ENCODE peak calls at places on chromosomes 12 and 14, in nine cellular contexts. One of them, this sample, is unnamed.

GRCh38 chr12:106871477-106871876 is 84.2 kb upstream of the TMEM263 start:
- DNase-seq in LoVo: no peak
- DNase-seq in choroid plexus epithelial cell: peak
- DNase-seq in H9: no peak
- DNase-seq in HT1080: peak
- DNase-seq in NCI-H1092: no peak
- DNase-seq in germinal center: no peak
- DNase-seq in GM18507: no peak
- DNase-seq in AG04450: no peak
- DNase-seq in this sample: peak

GRCh38 chr12:32151081-32151480 is 44.4 kb downstream of the BICD1 start:
- DNase-seq in HT1080: no peak
- DNase-seq in choroid plexus epithelial cell: peak
- DNase-seq in LoVo: no peak
- DNase-seq in GM18507: no peak
- DNase-seq in AG04450: no peak
- DNase-seq in NCI-H1092: no peak
- DNase-seq in H9: no peak
- DNase-seq in germinal center: no peak
- DNase-seq in this sample: no peak

GRCh38 chr14:91649930-91650329 is 82.0 kb downstream of the CATSPERB start:
- DNase-seq in HT1080: no peak
- DNase-seq in H9: no peak
- DNase-seq in LoVo: peak
- DNase-seq in germinal center: no peak
- DNase-seq in GM18507: peak
- DNase-seq in NCI-H1092: no peak
- DNase-seq in AG04450: no peak
- DNase-seq in choroid plexus epithelial cell: peak
- DNase-seq in this sample: peak

GRCh38 chr12:127509066-127509778 is 757.7 kb upstream of the TMEM132C start:
- DNase-seq in choroid plexus epithelial cell: peak
- DNase-seq in LoVo: no peak
- DNase-seq in GM18507: no peak
- DNase-seq in germinal center: no peak
- DNase-seq in HT1080: peak
- DNase-seq in NCI-H1092: no peak
- DNase-seq in AG04450: peak
- DNase-seq in H9: no peak
- DNase-seq in this sample: peak

GRCh38 chr12:98469108-98469507 is 46.3 kb upstream of the TMPO start:
- DNase-seq in germinal center: no peak
- DNase-seq in choroid plexus epithelial cell: no peak
- DNase-seq in AG04450: no peak
- DNase-seq in H9: no peak
- DNase-seq in NCI-H1092: no peak
- DNase-seq in HT1080: no peak
- DNase-seq in GM18507: no peak
- DNase-seq in LoVo: no peak
- DNase-seq in this sample: no peak

GRCh38 chr12:132480620-132481132 is 9.3 kb upstream of the FBRSL1 start:
- DNase-seq in germinal center: no peak
- DNase-seq in LoVo: no peak
- DNase-seq in GM18507: no peak
- DNase-seq in HT1080: no peak
- DNase-seq in NCI-H1092: no peak
- DNase-seq in choroid plexus epithelial cell: no peak
- DNase-seq in H9: no peak
- DNase-seq in AG04450: no peak
- DNase-seq in this sample: no peak

GRCh38 chr14:24920265-24921080 is 129.5 kb downstream of the STXBP6 start:
- DNase-seq in germinal center: no peak
- DNase-seq in GM18507: no peak
- DNase-seq in choroid plexus epithelial cell: no peak
- DNase-seq in HT1080: no peak
- DNase-seq in H9: no peak
- DNase-seq in AG04450: no peak
- DNase-seq in LoVo: no peak
- DNase-seq in NCI-H1092: no peak
- DNase-seq in this sample: no peak

GRCh38 chr12:13347241-13348043 is 150.9 kb downstream of the EMP1 start:
- DNase-seq in GM18507: no peak
- DNase-seq in AG04450: no peak
- DNase-seq in LoVo: no peak
- DNase-seq in NCI-H1092: no peak
- DNase-seq in H9: no peak
- DNase-seq in HT1080: peak
- DNase-seq in germinal center: no peak
- DNase-seq in choroid plexus epithelial cell: peak
- DNase-seq in this sample: peak

GRCh38 chr14:65167072-65167645 is 64.8 kb upstream of the MAX start:
- DNase-seq in H9: no peak
- DNase-seq in germinal center: no peak
- DNase-seq in GM18507: no peak
- DNase-seq in choroid plexus epithelial cell: peak
- DNase-seq in NCI-H1092: no peak
- DNase-seq in AG04450: no peak
- DNase-seq in LoVo: no peak
- DNase-seq in HT1080: no peak
- DNase-seq in this sample: no peak

GRCh38 chr12:132469423-132469822 is 20.5 kb upstream of the FBRSL1 start:
- DNase-seq in germinal center: no peak
- DNase-seq in HT1080: no peak
- DNase-seq in LoVo: no peak
- DNase-seq in NCI-H1092: no peak
- DNase-seq in H9: no peak
- DNase-seq in GM18507: no peak
- DNase-seq in AG04450: no peak
- DNase-seq in choroid plexus epithelial cell: no peak
- DNase-seq in this sample: no peak

GRCh38 chr14:105937253-105938054 is 411.1 kb downstream of the TMEM121 start:
- DNase-seq in H9: no peak
- DNase-seq in choroid plexus epithelial cell: no peak
- DNase-seq in germinal center: no peak
- DNase-seq in HT1080: no peak
- DNase-seq in GM18507: no peak
- DNase-seq in NCI-H1092: no peak
- DNase-seq in AG04450: no peak
- DNase-seq in LoVo: no peak
- DNase-seq in this sample: no peak

GRCh38 chr12:7859552-7859951 is 13.2 kb downstream of the SLC2A14 start:
- DNase-seq in GM18507: no peak
- DNase-seq in germinal center: no peak
- DNase-seq in HT1080: no peak
- DNase-seq in AG04450: peak
- DNase-seq in NCI-H1092: no peak
- DNase-seq in LoVo: no peak
- DNase-seq in choroid plexus epithelial cell: peak
- DNase-seq in H9: no peak
- DNase-seq in this sample: peak

GRCh38 chr12:124740691-124741137 is 123.0 kb downstream of the SCARB1 start:
- DNase-seq in AG04450: no peak
- DNase-seq in LoVo: no peak
- DNase-seq in germinal center: no peak
- DNase-seq in choroid plexus epithelial cell: peak
- DNase-seq in H9: no peak
- DNase-seq in NCI-H1092: no peak
- DNase-seq in GM18507: no peak
- DNase-seq in HT1080: peak
- DNase-seq in this sample: no peak

GRCh38 chr12:121980211-121980891 is 41.3 kb upstream of the BCL7A start:
- DNase-seq in NCI-H1092: no peak
- DNase-seq in germinal center: peak
- DNase-seq in LoVo: no peak
- DNase-seq in GM18507: no peak
- DNase-seq in choroid plexus epithelial cell: peak
- DNase-seq in AG04450: no peak
- DNase-seq in HT1080: peak
- DNase-seq in H9: no peak
- DNase-seq in this sample: peak

This sample was measured in AG10803.